ENCODE peak calls at places on chromosome 14, in seven cellular contexts. N is sigmoid colon, W is K562, B is SK-N-SH, G is transverse colon, D is GM12891, P is GM12878. Y is an unnamed sample.

GRCh38 chr14:54175298-54175942 is 218.8 kb upstream of the BMP4 start:
- DNase-seq in N (peak), W (peak), B (peak), G (peak), D (no peak), P (peak), Y (no peak)

GRCh38 chr14:64705406-64706118 is 1.3 kb downstream of the PLEKHG3 start:
- DNase-seq in N (peak), W (no peak), B (peak), G (no peak), D (no peak), P (no peak), Y (no peak)

GRCh38 chr14:31190717-31191263 is 16.8 kb downstream of the HECTD1 start:
- DNase-seq in N (no peak), W (no peak), B (no peak), G (no peak), D (no peak), P (no peak), Y (no peak)

GRCh38 chr14:91416744-91417133 is 881 bp downstream of the CCDC88C start:
- DNase-seq in N (no peak), W (peak), B (no peak), G (peak), D (no peak), P (no peak), Y (no peak)

GRCh38 chr14:91338369-91338768 is 79.3 kb downstream of the CCDC88C start:
- DNase-seq in N (no peak), W (no peak), B (no peak), G (no peak), D (no peak), P (no peak), Y (no peak)

GRCh38 chr14:58865520-58866281 is 227.9 kb downstream of the DACT1 start:
- DNase-seq in N (no peak), W (no peak), B (peak), G (no peak), D (no peak), P (no peak), Y (no peak)

GRCh38 chr14:97413991-97414717 is 617.0 kb downstream of the VRK1 start:
- DNase-seq in N (no peak), W (no peak), B (no peak), G (no peak), D (no peak), P (no peak), Y (no peak)

GRCh38 chr14:77909911-77910310 is 110.0 kb downstream of the ADCK1 start:
- DNase-seq in N (peak), W (no peak), B (no peak), G (no peak), D (no peak), P (no peak), Y (no peak)

GRCh38 chr14:99971929-99972747 is 93.1 kb upstream of the EVL start:
- DNase-seq in N (no peak), W (no peak), B (peak), G (no peak), D (no peak), P (no peak), Y (no peak)

GRCh38 chr14:64510825-64511679 is 6.5 kb downstream of the ZBTB1 start:
- DNase-seq in N (peak), W (peak), B (peak), G (peak), D (no peak), P (no peak), Y (peak)

GRCh38 chr14:97779140-97779539 is 982.0 kb downstream of the VRK1 start:
- DNase-seq in N (no peak), W (no peak), B (no peak), G (no peak), D (no peak), P (no peak), Y (no peak)

GRCh38 chr14:55893695-55894094 is 224.5 kb upstream of the PELI2 start:
- DNase-seq in N (no peak), W (no peak), B (no peak), G (no peak), D (no peak), P (no peak), Y (no peak)

GRCh38 chr14:38409081-38409705 is 153.3 kb upstream of the CLEC14A start:
- DNase-seq in N (no peak), W (no peak), B (no peak), G (no peak), D (no peak), P (no peak), Y (no peak)
- TF ChIP-seq POLR2AphosphoS5 in N (no peak), W (no peak), B (no peak), G (no peak), D (no peak), P (no peak), Y (no peak)

DNA sequence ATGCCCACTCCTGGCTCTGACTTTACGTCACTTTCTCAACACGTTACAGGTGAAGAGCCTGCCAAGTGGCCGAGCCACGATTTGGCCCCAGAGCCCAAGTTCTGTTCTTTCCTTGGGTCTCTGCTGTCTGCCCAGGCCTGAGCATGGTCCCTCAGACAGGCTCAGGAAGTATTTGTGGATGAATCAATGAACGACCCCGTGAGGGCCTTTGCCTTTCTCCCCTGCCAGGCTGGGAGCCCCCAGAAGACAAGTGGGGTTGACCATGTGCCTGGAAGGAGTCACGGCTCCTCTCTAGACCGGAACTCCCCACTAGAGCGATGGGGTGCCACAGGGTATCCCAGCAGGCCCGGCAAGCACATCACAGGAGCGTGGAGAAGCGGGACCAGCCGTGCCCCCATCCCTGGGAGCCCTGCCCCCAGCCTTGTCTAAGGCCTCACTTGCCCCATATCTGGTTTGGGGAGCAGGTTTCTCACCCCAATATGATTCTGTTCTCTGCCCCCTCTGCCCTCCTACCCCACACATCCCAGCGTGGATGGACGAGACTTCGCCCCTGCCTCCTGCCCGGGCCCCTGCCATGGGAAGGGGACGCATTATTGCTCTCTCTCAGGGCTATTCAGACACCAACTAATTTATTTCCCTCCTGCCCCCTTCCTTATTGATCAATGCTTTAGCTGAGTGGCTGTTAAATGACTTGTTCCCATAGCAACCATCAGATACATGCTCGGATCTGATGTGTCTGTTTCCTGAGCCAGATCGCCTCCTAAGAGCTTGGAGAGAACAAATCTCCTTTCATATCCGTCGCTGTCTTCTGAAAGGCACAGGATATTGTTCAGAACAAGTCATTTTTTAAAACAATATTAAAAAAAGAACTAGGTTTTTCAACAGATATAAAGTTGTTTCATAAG is 69.0 kb downstream of the DIO3 start:
- DNase-seq in N (no peak), W (no peak), B (peak), G (no peak), D (no peak), P (no peak), Y (no peak)
- TF ChIP-seq POLR2AphosphoS5 in N (no peak), W (no peak), B (no peak), G (no peak), D (no peak), P (no peak), Y (no peak)

GRCh38 chr14:104804481-104805325 is 3.8 kb downstream of the ZBTB42 start:
- DNase-seq in N (no peak), W (no peak), B (peak), G (no peak), D (no peak), P (no peak), Y (no peak)

GRCh38 chr14:104805941-104806624 is 5.2 kb downstream of the ZBTB42 start:
- DNase-seq in N (no peak), W (no peak), B (peak), G (no peak), D (no peak), P (no peak), Y (no peak)

GRCh38 chr14:104806625-104807465 is 5.9 kb downstream of the ZBTB42 start:
- DNase-seq in N (no peak), W (no peak), B (no peak), G (no peak), D (no peak), P (no peak), Y (no peak)

GRCh38 chr14:104803916-104804371 is 3.0 kb downstream of the ZBTB42 start:
- DNase-seq in N (no peak), W (no peak), B (peak), G (no peak), D (no peak), P (no peak), Y (no peak)

GRCh38 chr14:104805326-104805678 is 4.4 kb downstream of the ZBTB42 start:
- DNase-seq in N (no peak), W (peak), B (peak), G (no peak), D (no peak), P (no peak), Y (no peak)
- TF ChIP-seq POLR2AphosphoS5 in N (no peak), W (no peak), B (no peak), G (no peak), D (no peak), P (no peak), Y (no peak)

GRCh38 chr14:95480109-95480886 is 36.2 kb downstream of the SYNE3 start:
- DNase-seq in N (peak), W (no peak), B (no peak), G (peak), D (no peak), P (no peak), Y (no peak)
- TF ChIP-seq POLR2AphosphoS5 in N (peak), W (no peak), B (no peak), G (no peak), D (no peak), P (no peak), Y (no peak)

GRCh38 chr14:68786491-68787234 is 6.2 kb downstream of the ZFP36L1 start:
- DNase-seq in N (peak), W (no peak), B (no peak), G (no peak), D (no peak), P (no peak), Y (no peak)
- TF ChIP-seq POLR2AphosphoS5 in N (no peak), W (no peak), B (no peak), G (peak), D (peak), P (peak), Y (peak)

DNA sequence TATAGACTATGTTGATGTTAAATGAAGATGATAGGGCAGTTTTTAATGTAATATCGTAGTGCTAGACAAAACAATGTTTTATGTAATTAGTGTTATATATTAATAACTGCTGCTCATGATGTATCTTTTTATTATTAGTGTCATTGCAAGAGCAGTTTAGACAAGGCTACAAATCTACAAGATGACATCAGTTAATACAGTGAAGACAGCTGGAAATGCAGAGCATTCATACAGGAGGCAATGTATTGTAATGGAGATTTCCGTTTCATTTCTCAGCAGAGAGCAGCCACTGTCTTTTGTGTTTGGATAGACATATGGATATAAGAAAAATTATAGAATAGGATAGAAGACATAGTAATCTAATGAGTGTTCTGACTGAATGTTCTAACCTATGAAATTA is 178.0 kb downstream of the FOXG1 start:
- DNase-seq in N (no peak), W (no peak), B (no peak), G (no peak), D (no peak), P (no peak), Y (no peak)
- TF ChIP-seq POLR2AphosphoS5 in N (no peak), W (no peak), B (no peak), G (no peak), D (no peak), P (no peak), Y (no peak)

GRCh38 chr14:89861630-89862029 is 92.9 kb downstream of the EFCAB11 start:
- DNase-seq in N (no peak), W (no peak), B (no peak), G (no peak), D (no peak), P (no peak), Y (no peak)
- TF ChIP-seq POLR2AphosphoS5 in N (no peak), W (no peak), B (no peak), G (no peak), D (no peak), P (no peak), Y (no peak)

Y was measured in breast epithelium.